ENCODE peak calls at places on chromosome 9, in six cellular contexts. X is CD4-positive, alpha-beta T cell; A is kidney; L is mucosa of descending colon; G is cardiac muscle cell; F is CD8-positive, alpha-beta memory T cell. K is an unnamed sample.
A peak's percentile ranks its signal among the peaks of the same experiment; 100 is the strongest.

GRCh38 chr9:127445851-127446719 is 5.1 kb downstream of the RPL12 start:
- DNase-seq in L (no peak), G (no peak), F (no peak), X (no peak), A (peak; percentile 12), K (no peak)

GRCh38 chr9:108885643-108886348 is 23.7 kb downstream of the ACTL7A start:
- DNase-seq in F (no peak), A (no peak), L (peak; percentile 28), X (no peak), G (peak; percentile 90), K (no peak)

GRCh38 chr9:17802249-17802857 is 223.5 kb downstream of the SH3GL2 start:
- DNase-seq in G (peak; percentile 38), L (peak; percentile 46), F (no peak), A (no peak), X (no peak), K (no peak)

GRCh38 chr9:70580593-70581195 is 166.2 kb upstream of the KLF9 start:
- DNase-seq in X (no peak), L (no peak), A (no peak), G (no peak), F (no peak), K (no peak)

GRCh38 chr9:108664309-108665255 is 191.2 kb downstream of the ACTL7B start:
- DNase-seq in F (no peak), G (no peak), A (no peak), L (peak; percentile 16), X (no peak), K (peak; percentile 9)

GRCh38 chr9:81588148-81588874 is 101.0 kb downstream of the TLE1 start:
- DNase-seq in A (peak; percentile 93), G (peak; percentile 21), L (peak; percentile 50), F (no peak), X (no peak), K (no peak)

GRCh38 chr9:71681708-71682268 is 86.5 kb downstream of the CEMIP2 start:
- DNase-seq in L (peak; percentile 21), A (no peak), F (no peak), X (no peak), G (peak; percentile 51), K (no peak)

GRCh38 chr9:37034320-37034937 is 361 bp upstream of the PAX5 start:
- DNase-seq in L (peak; percentile 35), X (no peak), G (no peak), A (no peak), F (no peak), K (peak; percentile 84)

GRCh38 chr9:120439147-120439546 is 140.8 kb downstream of the CDK5RAP2 start:
- DNase-seq in L (no peak), A (no peak), G (peak; percentile 38), F (no peak), X (no peak), K (peak; percentile 45)

GRCh38 chr9:71857159-71857558 is 53.8 kb downstream of the ABHD17B start:
- DNase-seq in X (no peak), A (no peak), L (no peak), F (no peak), G (no peak), K (no peak)

GRCh38 chr9:101341958-101342357 is 42.8 kb downstream of the BAAT start:
- DNase-seq in G (no peak), X (no peak), F (no peak), L (no peak), A (no peak), K (no peak)

GRCh38 chr9:5263568-5264218 is 32.5 kb downstream of the INSL4 start:
- DNase-seq in F (no peak), L (no peak), A (no peak), G (peak; percentile 39), X (no peak), K (peak; percentile 32)

GRCh38 chr9:78575041-78575440 is 278.1 kb downstream of the PSAT1 start:
- DNase-seq in X (no peak), A (no peak), F (no peak), G (no peak), L (no peak), K (peak; percentile 46)

GRCh38 chr9:86287013-86287412 is 4.7 kb upstream of the ISCA1 start:
- DNase-seq in L (no peak), A (no peak), F (no peak), G (peak; percentile 72), X (peak; percentile 6), K (peak; percentile 82)

GRCh38 chr9:128685022-128685332 is 4.0 kb upstream of the SET start:
- DNase-seq in X (no peak), A (peak; percentile 0), L (no peak), F (no peak), G (no peak), K (no peak)

GRCh38 chr9:112819635-112820496 is 69.3 kb downstream of the SNX30 start:
- DNase-seq in L (peak; percentile 69), X (no peak), A (no peak), F (no peak), G (peak; percentile 82), K (peak; percentile 76)

GRCh38 chr9:32755730-32756129 is 27.6 kb upstream of the TMEM215 start:
- DNase-seq in A (no peak), X (no peak), G (no peak), F (no peak), L (no peak), K (no peak)

GRCh38 chr9:89864731-89865130 is 259.9 kb downstream of the GADD45G start:
- DNase-seq in F (no peak), X (no peak), A (no peak), G (no peak), L (no peak), K (no peak)

GRCh38 chr9:71748280-71748743 is 20.0 kb downstream of the CEMIP2 start:
- DNase-seq in A (no peak), G (peak; percentile 89), L (no peak), X (no peak), F (no peak), K (no peak)

GRCh38 chr9:94665606-94666005 is 26.3 kb upstream of the FBP1 start:
- DNase-seq in G (no peak), A (no peak), L (no peak), F (no peak), X (no peak), K (peak; percentile 22)

GRCh38 chr9:91207889-91208651 is 153.6 kb downstream of the AUH start:
- DNase-seq in F (no peak), X (no peak), L (no peak), G (peak; percentile 84), A (peak; percentile 64), K (no peak)

GRCh38 chr9:95891067-95891466 is 15.6 kb downstream of the ERCC6L2 start:
- DNase-seq in L (no peak), G (no peak), F (no peak), X (no peak), A (no peak), K (no peak)

GRCh38 chr9:95890594-95890993 is 15.1 kb downstream of the ERCC6L2 start:
- DNase-seq in G (no peak), F (no peak), X (no peak), A (no peak), L (no peak), K (no peak)

GRCh38 chr9:95896580-95896979 is 21.1 kb downstream of the ERCC6L2 start:
- DNase-seq in G (no peak), X (no peak), L (no peak), A (no peak), F (no peak), K (no peak)

GRCh38 chr9:95887926-95888497 is 12.5 kb downstream of the ERCC6L2 start:
- DNase-seq in A (no peak), L (no peak), F (no peak), G (no peak), X (no peak), K (no peak)

GRCh38 chr9:95892690-95893089 is 17.2 kb downstream of the ERCC6L2 start:
- DNase-seq in A (no peak), L (no peak), G (no peak), F (no peak), X (no peak), K (no peak)
- H3K9me3 ChIP-seq in A (no peaks in the 10 kb centered on the region), L (no peaks in the 10 kb centered on the region), G (no peaks in the 10 kb centered on the region), F (no peaks in the 10 kb centered on the region), X (no peaks in the 10 kb centered on the region), K (no peaks in the 10 kb centered on the region)

DNA sequence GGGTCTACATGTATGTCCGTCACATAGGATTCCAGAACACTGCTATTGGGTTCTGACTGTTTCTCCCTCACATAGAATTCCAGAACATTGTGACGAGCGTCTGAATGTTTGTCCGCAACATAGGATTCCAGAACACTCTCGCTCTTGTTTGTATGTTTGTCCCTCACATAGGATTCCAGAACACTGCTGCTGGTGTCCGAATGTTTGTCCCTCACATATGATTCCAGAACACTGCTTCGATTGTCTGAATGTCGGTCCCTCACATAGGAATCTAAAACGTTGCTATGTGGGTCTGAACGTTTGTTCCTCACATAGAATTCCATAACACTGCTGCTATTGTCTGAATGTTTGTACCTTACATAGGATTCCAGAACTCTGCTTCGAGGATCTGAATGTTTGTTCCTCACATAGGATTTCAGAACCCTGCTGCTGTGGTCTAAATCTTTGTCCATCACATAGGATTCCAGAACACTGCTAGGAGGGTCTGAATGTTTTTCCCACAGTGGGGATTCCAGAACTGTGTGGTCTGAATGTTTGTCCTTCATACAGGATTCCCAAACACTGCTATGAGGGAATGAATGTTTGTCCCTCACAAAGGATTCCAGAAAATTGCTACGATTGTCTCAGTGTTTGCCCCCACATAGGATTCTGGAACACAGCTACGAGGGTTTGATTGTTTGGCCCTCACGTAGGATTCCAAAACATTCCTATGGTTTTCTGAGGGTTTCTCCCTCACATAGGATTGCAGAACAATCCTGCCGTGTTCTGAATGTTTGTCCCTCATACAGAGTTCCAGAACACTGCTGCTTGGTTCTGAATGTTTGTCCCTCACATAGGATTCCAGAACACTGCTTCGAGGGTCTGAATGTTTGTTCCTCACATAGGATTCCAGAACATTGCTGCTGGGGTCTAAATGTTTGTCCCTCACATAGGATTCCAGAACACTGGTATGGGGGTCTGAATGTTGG is 220.5 kb downstream of the FOXD4L6 start:
- DNase-seq in G (no peak), A (no peak), F (no peak), L (no peak), X (no peak), K (no peak)
- H3K9me3 ChIP-seq in G (peaks cover 32% of the 10 kb centered on the region), A (peaks cover 63% of the 10 kb centered on the region), F (peaks cover 67% of the 10 kb centered on the region), L (peaks cover 99% of the 10 kb centered on the region), X (peaks cover 96% of the 10 kb centered on the region), K (peaks cover 30% of the 10 kb centered on the region)

GRCh38 chr9:3896576-3896975 is 370.8 kb upstream of the RFX3 start:
- DNase-seq in F (no peak), A (no peak), G (no peak), L (no peak), X (no peak), K (no peak)

GRCh38 chr9:3893519-3893918 is 367.7 kb upstream of the RFX3 start:
- DNase-seq in G (no peak), A (no peak), X (no peak), F (no peak), L (peak; percentile 22), K (no peak)

GRCh38 chr9:3898371-3899218 is 372.8 kb upstream of the RFX3 start:
- DNase-seq in L (peak; percentile 22), A (no peak), X (no peak), G (peak; percentile 56), F (no peak), K (no peak)

GRCh38 chr9:3894764-3895163 is 369.0 kb upstream of the RFX3 start:
- DNase-seq in A (no peak), X (no peak), G (peak; percentile 76), F (no peak), L (no peak), K (no peak)
- H3K9me3 ChIP-seq in A (no peaks in the 10 kb centered on the region), X (no peaks in the 10 kb centered on the region), G (no peaks in the 10 kb centered on the region), F (no peaks in the 10 kb centered on the region), L (no peaks in the 10 kb centered on the region), K (no peaks in the 10 kb centered on the region)

DNA sequence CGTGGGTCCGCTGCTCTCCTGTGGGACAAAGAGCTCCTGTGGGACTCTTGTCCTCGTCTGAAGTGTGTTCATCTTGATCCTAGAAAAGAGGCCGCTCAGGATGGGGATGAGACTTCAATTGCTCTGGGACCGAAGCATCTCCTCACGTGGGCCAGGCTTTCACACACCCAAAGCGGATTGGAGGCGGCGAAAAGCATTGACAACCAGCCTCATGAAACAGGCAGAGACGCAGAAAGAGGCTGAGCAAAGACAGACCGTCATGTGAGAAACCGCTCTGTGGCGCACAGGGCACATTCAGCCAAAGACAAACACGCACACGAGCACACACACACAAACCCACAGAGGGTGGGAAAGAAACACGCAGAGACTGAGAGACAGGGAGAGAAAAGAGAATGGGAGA is 479.5 kb downstream of the SPATA31A7 start:
- DNase-seq in G (no peak), A (no peak), X (no peak), F (no peak), L (no peak), K (no peak)
- H3K9me3 ChIP-seq in G (no peaks in the 10 kb centered on the region), A (no peaks in the 10 kb centered on the region), X (peaks cover 5% of the 10 kb centered on the region), F (no peaks in the 10 kb centered on the region), L (peaks cover 61% of the 10 kb centered on the region), K (no peaks in the 10 kb centered on the region)

K was measured in neural progenitor cell.